ENCODE peak calls at places on chromosome 7, in five cellular contexts. X is H1, S is K562, J is A549, G is HepG2. T is an unnamed sample.

GRCh38 chr7:148567524-148567923 is 23.0 kb upstream of the C7orf33 start:
- DNase-seq in X (no peak), G (no peak), J (no peak), S (no peak), T (no peak)

GRCh38 chr7:41467596-41467995 is 235.3 kb downstream of the INHBA start:
- DNase-seq in G (no peak), J (no peak), X (no peak), S (no peak), T (no peak)

GRCh38 chr7:2523941-2524807 is 4.6 kb downstream of the LFNG start:
- DNase-seq in J (peak), X (peak), G (peak), S (peak), T (no peak)

GRCh38 chr7:37462120-37462519 is 13.5 kb upstream of the ELMO1 start:
- DNase-seq in S (no peak), J (no peak), X (no peak), G (no peak), T (no peak)

GRCh38 chr7:2601907-2602735 is 29.7 kb upstream of the TTYH3 start:
- DNase-seq in J (no peak), X (no peak), S (no peak), G (no peak), T (no peak)

GRCh38 chr7:154472332-154472731 is 420.1 kb downstream of the DPP6 start:
- DNase-seq in J (no peak), X (no peak), G (no peak), S (no peak), T (no peak)

GRCh38 chr7:87193912-87194311 is 25.6 kb downstream of the TMEM243 start:
- DNase-seq in G (no peak), S (no peak), X (no peak), J (no peak), T (no peak)

GRCh38 chr7:154744861-154745258 is 258.1 kb downstream of the PAXIP1 start:
- DNase-seq in X (no peak), J (no peak), S (no peak), G (no peak), T (no peak)

GRCh38 chr7:100191775-100192174 is 14.1 kb downstream of the STAG3 start:
- DNase-seq in J (no peak), X (no peak), G (no peak), S (no peak), T (no peak)

GRCh38 chr7:149870274-149870673 is 3.5 kb upstream of the ATP6V0E2 start:
- DNase-seq in X (peak), J (no peak), G (no peak), S (no peak), T (no peak)

GRCh38 chr7:80858141-80858903 is 60.5 kb downstream of the SEMA3C start:
- DNase-seq in X (no peak), J (no peak), S (no peak), G (peak), T (no peak)

GRCh38 chr7:151077705-151078232 is 2.8 kb downstream of the FASTK start:
- DNase-seq in X (no peak), J (no peak), S (no peak), G (no peak), T (no peak)

GRCh38 chr7:22872087-22872807 is 49.6 kb upstream of the TOMM7 start:
- DNase-seq in G (no peak), X (no peak), S (no peak), J (no peak), T (peak)

GRCh38 chr7:33185786-33186185 is 56.4 kb downstream of the BBS9 start:
- DNase-seq in S (peak), X (no peak), J (peak), G (peak), T (no peak)

GRCh38 chr7:2814682-2815522 is 29.2 kb downstream of the GNA12 start:
- DNase-seq in X (no peak), J (no peak), G (no peak), S (no peak), T (no peak)

GRCh38 chr7:17988858-17989257 is 38.8 kb downstream of the PRPS1L1 start:
- DNase-seq in J (no peak), X (no peak), G (no peak), S (no peak), T (no peak)

GRCh38 chr7:17990761-17991160 is 36.9 kb downstream of the PRPS1L1 start:
- DNase-seq in X (no peak), G (no peak), J (no peak), S (no peak), T (no peak)

GRCh38 chr7:17994079-17994478 is 33.6 kb downstream of the PRPS1L1 start:
- DNase-seq in S (no peak), G (no peak), J (no peak), X (no peak), T (no peak)

GRCh38 chr7:17989546-17989945 is 38.1 kb downstream of the PRPS1L1 start:
- DNase-seq in X (no peak), S (no peak), G (no peak), J (no peak), T (no peak)

DNA sequence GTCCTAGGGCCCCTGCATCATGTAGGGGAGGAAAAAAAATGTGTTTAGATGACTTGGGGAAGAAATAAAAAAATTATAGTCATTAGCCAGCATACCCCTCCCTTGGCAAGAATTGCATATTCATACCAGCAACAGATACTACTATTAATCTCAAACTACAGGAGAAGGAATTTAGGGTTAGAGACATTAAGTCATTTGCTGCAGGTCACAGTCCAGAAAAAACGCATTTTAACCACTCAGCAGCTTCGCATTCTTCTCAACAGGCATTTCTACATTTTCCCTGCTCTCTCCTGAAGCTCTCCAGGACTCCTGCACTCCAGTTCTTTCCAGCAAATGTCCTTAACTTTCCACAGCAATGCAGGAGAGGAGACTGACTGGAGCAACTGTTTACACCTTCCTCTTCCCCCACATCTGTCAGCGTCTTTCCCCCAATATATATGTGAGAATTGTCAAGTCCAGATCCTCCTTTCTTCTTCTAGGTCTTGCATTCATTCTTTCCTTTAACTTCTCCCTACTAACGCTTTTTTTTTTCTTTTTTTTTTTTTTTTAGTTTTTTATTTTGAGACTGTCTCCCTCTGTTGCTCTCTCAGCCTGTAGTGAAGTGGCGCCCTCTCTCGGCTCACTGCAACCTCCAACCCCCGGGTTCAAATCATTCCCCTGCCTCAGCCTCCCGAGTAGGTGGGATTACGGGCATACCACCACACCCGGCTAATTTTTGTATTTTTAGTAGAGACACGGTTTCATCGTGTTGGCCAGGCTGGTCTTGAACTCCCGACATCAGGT is 35.6 kb downstream of the PRPS1L1 start:
- DNase-seq in J (no peak), S (no peak), X (peak), G (no peak), T (no peak)
- TF ChIP-seq HDAC2 in J (no peak), S (no peak), X (no peak), G (no peak), T (no peak)

GRCh38 chr7:90409667-90410066 is 6.4 kb downstream of the CLDN12 start:
- DNase-seq in X (no peak), S (no peak), G (peak), J (no peak), T (no peak)

GRCh38 chr7:90411510-90411909 is 8.2 kb downstream of the CLDN12 start:
- DNase-seq in G (peak), J (no peak), S (no peak), X (no peak), T (no peak)

GRCh38 chr7:90408142-90408541 is 4.9 kb downstream of the CLDN12 start:
- DNase-seq in G (no peak), S (no peak), X (no peak), J (no peak), T (no peak)

GRCh38 chr7:90413185-90413528 is 9.9 kb downstream of the CLDN12 start:
- DNase-seq in S (no peak), J (no peak), G (no peak), X (no peak), T (no peak)

DNA sequence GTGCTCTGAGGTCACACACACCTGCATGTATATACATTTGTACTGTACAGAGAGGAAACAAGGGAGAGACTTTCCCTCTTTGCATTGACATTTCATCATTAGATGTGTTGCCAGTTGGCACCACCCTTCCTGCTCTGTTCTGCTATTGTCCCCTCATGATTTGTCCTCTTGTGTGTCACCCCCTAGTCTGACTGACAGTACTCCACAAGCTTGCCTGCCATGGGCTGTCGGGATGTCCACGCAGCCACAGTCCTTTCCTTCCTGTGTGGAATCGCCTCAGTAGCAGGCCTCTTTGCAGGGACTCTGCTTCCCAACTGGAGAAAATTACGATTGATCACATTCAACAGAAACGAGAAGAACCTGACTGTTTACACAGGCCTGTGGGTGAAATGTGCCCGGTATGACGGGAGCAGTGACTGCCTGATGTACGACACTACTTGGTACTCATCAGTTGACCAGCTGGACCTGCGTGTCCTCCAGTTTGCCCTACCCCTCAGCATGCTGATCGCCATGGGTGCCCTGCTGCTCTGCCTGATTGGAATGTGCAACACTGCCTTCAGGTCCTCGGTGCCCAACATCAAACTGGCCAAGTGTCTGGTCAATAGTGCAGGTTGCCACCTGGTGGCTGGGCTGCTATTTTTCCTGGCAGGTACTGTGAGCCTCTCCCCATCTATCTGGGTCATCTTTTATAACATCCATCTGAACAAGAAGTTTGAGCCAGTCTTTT is 9.4 kb downstream of the CLDN12 start:
- DNase-seq in X (peak), G (peak), S (peak), J (no peak), T (no peak)
- TF ChIP-seq HDAC2 in X (no peak), G (no peak), S (no peak), J (no peak), T (no peak)

GRCh38 chr7:65216469-65216868 is 157.2 kb upstream of the ZNF92 start:
- DNase-seq in J (no peak), G (peak), S (peak), X (peak), T (no peak)
- TF ChIP-seq HDAC2 in J (no peak), G (no peak), S (no peak), X (no peak), T (no peak)

GRCh38 chr7:129739427-129739826 is 127.9 kb downstream of the NRF1 start:
- DNase-seq in J (no peak), S (no peak), X (no peak), G (no peak), T (no peak)

GRCh38 chr7:129740574-129740973 is 129.1 kb downstream of the NRF1 start:
- DNase-seq in G (no peak), S (no peak), X (no peak), J (no peak), T (no peak)

GRCh38 chr7:129741011-129741410 is 129.5 kb downstream of the NRF1 start:
- DNase-seq in J (no peak), G (no peak), X (no peak), S (no peak), T (no peak)

GRCh38 chr7:129742267-129742666 is 130.7 kb downstream of the NRF1 start:
- DNase-seq in G (no peak), S (no peak), X (no peak), J (no peak), T (no peak)

GRCh38 chr7:129741743-129742213 is 130.3 kb downstream of the NRF1 start:
- DNase-seq in X (no peak), S (no peak), G (no peak), J (no peak), T (no peak)
- TF ChIP-seq HDAC2 in X (no peak), S (no peak), G (no peak), J (no peak), T (no peak)

GRCh38 chr7:138618933-138619332 is 82.2 kb downstream of the SVOPL start:
- DNase-seq in G (no peak), X (no peak), S (no peak), J (no peak), T (no peak)
- TF ChIP-seq HDAC2 in G (no peak), X (no peak), S (no peak), J (no peak), T (no peak)

DNA sequence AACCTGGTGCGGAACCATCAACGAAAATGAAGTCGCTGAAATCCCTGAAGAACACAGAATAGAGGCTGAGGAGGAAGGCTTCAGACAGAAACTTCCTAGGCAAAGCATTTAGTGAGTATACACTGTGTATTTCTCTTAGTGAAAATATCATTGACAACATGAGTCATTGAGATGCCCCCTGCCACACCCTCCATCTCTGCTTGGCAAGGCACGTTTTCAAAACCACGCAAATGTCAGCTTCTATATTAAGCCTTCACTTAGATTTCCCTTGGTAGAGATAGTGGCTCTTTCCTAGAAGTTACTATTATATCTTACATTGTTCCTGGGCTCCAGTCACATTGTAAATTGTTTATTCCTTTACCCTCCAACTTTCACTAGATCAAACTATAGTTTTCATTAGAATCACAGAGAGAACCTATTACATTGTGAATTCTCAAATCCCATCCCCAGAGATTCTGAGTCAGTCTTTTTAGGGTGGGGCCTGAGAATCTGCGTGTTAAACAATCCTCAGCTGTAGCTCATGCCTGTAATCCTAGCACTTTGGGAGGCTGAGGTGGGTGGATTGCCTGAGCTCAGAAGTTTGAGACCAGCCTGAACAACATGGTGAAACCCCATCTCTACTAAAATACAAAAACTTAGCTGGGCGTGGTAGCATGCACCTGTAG is 4.6 kb upstream of the SKAP2 start:
- DNase-seq in G (no peak), J (no peak), S (no peak), X (no peak), T (no peak)
- TF ChIP-seq HDAC2 in G (no peak), J (no peak), S (no peak), X (no peak), T (no peak)

GRCh38 chr7:108310351-108310750 is 145.9 kb downstream of the NRCAM start:
- DNase-seq in X (no peak), S (no peak), G (no peak), J (no peak), T (no peak)
- TF ChIP-seq HDAC2 in X (no peak), S (no peak), G (no peak), J (no peak), T (no peak)

GRCh38 chr7:74203956-74204615 is 5.7 kb upstream of the LAT2 start:
- DNase-seq in X (no peak), G (no peak), J (no peak), S (no peak), T (no peak)
- TF ChIP-seq HDAC2 in X (no peak), G (no peak), J (no peak), S (no peak), T (no peak)